ENCODE peak calls at places on chromosome 21, in seven cellular contexts. W, O, G, V, U, D and R are unnamed samples.

GRCh38 chr21:21057349-21058062 is 59.3 kb downstream of the NCAM2 start:
- DNase-seq in V (no peak), U (no peak), O (no peak), G (no peak), D (no peak), W (no peak), R (no peak)

GRCh38 chr21:36156815-36157670 is at the start of gene DOP1B:
- DNase-seq in V (peak), D (no peak), O (peak), U (no peak), G (no peak), W (peak), R (no peak)

GRCh38 chr21:38660333-38661295 is 145.1 kb upstream of the ETS2 start:
- DNase-seq in O (no peak), G (peak), U (peak), V (peak), D (no peak), W (peak), R (peak)

GRCh38 chr21:35904995-35905972 is 155.0 kb downstream of the SETD4 start:
- DNase-seq in O (no peak), G (peak), D (peak), V (peak), U (peak), W (no peak), R (no peak)

GRCh38 chr21:34989337-34990151 is 59.6 kb downstream of the RUNX1 start:
- DNase-seq in W (no peak), V (no peak), U (peak), O (no peak), D (no peak), G (no peak), R (peak)

GRCh38 chr21:33403128-33403785 is at the start of gene IFNGR2:
- DNase-seq in O (peak), U (no peak), W (no peak), G (peak), D (peak), V (peak), R (peak)

GRCh38 chr21:35015435-35016024 is 33.6 kb downstream of the RUNX1 start:
- DNase-seq in O (no peak), U (no peak), D (no peak), V (no peak), G (no peak), W (no peak), R (no peak)

GRCh38 chr21:18914570-18914969 is 511.0 kb upstream of the TMPRSS15 start:
- DNase-seq in V (no peak), W (no peak), O (no peak), G (no peak), D (no peak), U (no peak), R (no peak)

GRCh38 chr21:34761758-34762330 is 93.0 kb downstream of the CLIC6 start:
- DNase-seq in G (no peak), V (no peak), D (no peak), U (peak), O (no peak), W (no peak), R (no peak)

GRCh38 chr21:29682800-29683199 is 257.0 kb downstream of the GRIK1 start:
- DNase-seq in D (no peak), W (no peak), G (no peak), U (no peak), V (no peak), O (no peak), R (no peak)

GRCh38 chr21:44984792-44985440 is 45.1 kb downstream of the SLX9 start:
- DNase-seq in O (no peak), W (no peak), D (peak), V (peak), U (no peak), G (no peak), R (no peak)
- TF ChIP-seq CTCF in O (no peak), W (no peak), D (no peak), V (no peak), U (no peak), G (no peak), R (no peak)

GRCh38 chr21:37172646-37173045 is 94.5 kb downstream of the VPS26C start:
- DNase-seq in D (no peak), U (no peak), V (no peak), G (no peak), W (no peak), O (no peak), R (no peak)

GRCh38 chr21:37168666-37169065 is 95.6 kb downstream of the TTC3 start:
- DNase-seq in O (no peak), U (no peak), G (no peak), V (no peak), D (peak), W (no peak), R (no peak)

GRCh38 chr21:37165606-37166005 is 92.6 kb downstream of the TTC3 start:
- DNase-seq in D (no peak), G (no peak), V (no peak), W (no peak), U (no peak), O (no peak), R (no peak)

GRCh38 chr21:37164742-37165141 is 91.7 kb downstream of the TTC3 start:
- DNase-seq in U (no peak), V (no peak), G (no peak), W (no peak), D (no peak), O (no peak), R (no peak)

DNA sequence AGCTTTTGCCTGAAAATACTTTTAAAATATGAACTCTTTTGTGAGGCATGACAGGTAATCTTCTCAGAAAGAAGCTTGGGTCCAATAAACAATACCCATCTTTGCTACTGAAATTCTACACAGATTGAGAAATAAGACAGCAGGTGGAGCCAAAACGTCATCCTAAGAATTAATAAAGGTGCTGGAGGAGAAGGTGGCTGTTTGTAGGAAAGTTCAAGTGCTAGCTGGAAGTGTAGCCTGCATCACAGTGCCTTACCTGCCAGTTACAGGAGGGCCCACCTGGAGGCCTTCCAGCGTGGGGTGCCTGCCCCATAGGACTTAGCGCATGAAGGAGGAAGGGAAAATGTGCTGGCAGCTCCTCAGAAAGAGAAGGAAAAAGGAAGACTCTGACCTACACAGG is 93.7 kb downstream of the TTC3 start:
- DNase-seq in D (no peak), O (no peak), V (no peak), U (no peak), G (no peak), W (no peak), R (peak)
- TF ChIP-seq CTCF in D (peak), O (no peak), V (no peak), U (no peak), G (peak), W (no peak), R (peak)

GRCh38 chr21:26923986-26924385 is 42.9 kb downstream of the ADAMTS5 start:
- DNase-seq in W (no peak), G (no peak), D (no peak), V (no peak), U (no peak), O (no peak), R (no peak)

GRCh38 chr21:26920055-26920454 is 46.8 kb downstream of the ADAMTS5 start:
- DNase-seq in D (no peak), W (no peak), V (no peak), G (no peak), O (no peak), U (no peak), R (no peak)

GRCh38 chr21:26916799-26917198 is 50.1 kb downstream of the ADAMTS5 start:
- DNase-seq in W (no peak), O (no peak), G (no peak), U (no peak), V (no peak), D (no peak), R (no peak)

DNA sequence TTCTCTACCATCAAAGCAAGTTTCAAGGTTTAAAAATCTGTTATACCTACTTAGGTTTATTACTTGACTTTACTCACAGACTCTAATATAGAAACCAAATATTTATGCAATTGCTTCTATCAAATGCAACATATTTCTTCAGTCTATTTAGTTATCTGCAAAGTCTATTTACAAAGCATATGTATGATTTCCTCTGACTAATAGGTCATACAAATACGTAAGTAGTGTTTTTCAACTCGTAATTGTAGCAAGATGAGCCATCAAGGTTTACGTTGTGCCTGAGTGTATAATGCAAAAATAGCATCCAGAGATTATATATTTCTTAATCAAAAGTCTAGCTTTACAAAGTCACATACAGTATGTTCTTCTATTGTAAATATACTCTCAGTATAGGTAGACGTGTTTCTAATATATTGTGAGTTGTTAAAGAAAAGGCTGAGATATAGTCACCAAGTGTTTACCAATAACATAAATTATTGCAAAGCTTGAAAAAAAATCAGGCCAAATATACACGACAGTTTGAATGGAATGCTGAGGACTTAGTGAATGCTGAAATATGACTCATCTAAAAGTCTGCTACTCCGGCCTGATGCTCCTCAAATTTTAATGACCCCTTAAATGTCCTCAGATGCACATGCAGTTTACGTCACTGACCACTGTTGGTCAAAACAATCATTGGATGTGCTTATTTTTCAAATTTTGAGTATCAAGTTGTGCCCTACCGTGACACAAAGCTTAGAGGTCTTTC is 48.4 kb downstream of the ADAMTS5 start:
- DNase-seq in D (no peak), O (no peak), U (peak), V (no peak), G (no peak), W (no peak), R (no peak)
- TF ChIP-seq CTCF in D (no peak), O (no peak), U (no peak), V (no peak), G (no peak), W (no peak), R (no peak)

DNA sequence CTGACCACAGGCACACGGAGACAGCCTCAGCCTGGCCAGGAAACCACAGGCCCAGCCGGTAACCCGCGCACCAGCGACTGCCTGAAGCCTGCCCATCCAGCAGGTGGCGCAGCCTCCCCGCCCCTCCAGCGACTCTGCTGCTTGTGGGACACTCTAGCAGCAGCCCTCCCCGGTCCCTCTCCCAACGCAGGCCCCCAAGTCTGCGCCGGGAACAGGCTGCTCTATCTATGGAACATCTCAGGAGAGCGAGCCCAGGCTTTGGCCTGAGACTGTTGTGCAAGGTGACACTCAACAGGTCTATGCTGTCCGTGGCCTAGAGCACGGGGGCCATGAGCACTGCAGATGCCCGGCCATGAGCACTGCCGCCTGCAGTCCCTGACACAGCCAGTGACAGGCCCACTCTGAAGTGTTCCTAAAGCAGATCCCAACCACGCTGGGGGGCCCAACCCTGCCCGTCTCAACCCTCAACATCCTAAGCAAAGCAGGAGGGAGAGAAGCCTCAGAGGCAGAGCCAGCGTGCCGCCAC is 28.4 kb downstream of the WDR4 start:
- DNase-seq in O (no peak), U (no peak), W (no peak), D (no peak), G (peak), V (no peak), R (peak)
- TF ChIP-seq CTCF in O (peak), U (no peak), W (peak), D (peak), G (peak), V (no peak), R (peak)

DNA sequence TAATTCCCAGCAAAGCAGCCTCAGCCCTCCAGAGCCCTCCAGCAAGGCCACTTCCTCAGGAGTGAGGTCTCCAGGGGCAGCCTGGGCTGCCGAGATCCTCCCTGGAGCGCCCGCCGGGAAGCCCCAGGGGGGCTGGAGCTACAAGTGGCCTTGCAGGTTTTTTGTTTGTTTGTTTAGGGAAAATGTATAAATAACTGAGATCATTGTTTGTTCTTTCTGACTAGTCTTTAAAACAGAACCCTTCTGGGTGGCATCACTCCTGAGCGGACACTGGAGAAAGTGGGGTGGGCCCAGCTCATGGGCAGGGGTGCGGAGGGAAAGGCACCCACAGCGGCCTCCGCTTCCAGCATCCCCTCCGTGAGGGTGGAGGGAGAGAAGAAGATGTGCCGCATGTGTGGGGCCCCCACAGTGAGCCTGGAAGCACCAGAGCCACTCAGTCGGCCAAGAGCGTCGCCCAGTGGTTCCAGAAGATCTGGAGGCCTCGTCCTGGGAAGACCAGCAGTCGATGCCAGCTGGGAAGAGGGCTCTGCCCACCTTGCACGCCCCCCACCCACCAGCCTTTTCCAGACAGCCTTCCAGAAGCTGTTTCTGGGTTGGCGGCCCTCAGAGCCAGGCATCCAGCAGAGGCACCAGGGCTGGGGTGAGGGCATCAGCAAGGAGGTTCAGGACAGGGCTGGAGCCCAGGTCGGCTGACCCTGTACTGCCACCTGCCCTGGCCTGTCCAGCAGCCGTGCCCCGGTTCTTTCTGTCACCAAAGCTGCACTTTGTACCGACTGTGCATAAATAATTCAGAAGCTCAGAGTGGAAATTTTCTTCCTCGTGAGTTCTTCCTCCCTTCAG is 34.6 kb downstream of the TFF3 start:
- DNase-seq in U (no peak), W (no peak), O (no peak), D (peak), G (no peak), V (no peak), R (no peak)
- TF ChIP-seq CTCF in U (no peak), W (no peak), O (no peak), D (no peak), G (no peak), V (no peak), R (no peak)